ENCODE peak calls at places on chromosome 7, in four cellular contexts. P is ovary, S is retinal pigment epithelial cell, H is GM13977. R is an unnamed sample.

GRCh38 chr7:94391716-94392390 is 2.8 kb upstream of the COL1A2 start:
- DNase-seq in P (peak), S (no peak), H (peak), R (peak)

GRCh38 chr7:1922870-1923236 is 252.8 kb downstream of the ELFN1 start:
- DNase-seq in P (no peak), S (no peak), H (no peak), R (no peak)

GRCh38 chr7:135321556-135321955 is 87.9 kb downstream of the STRA8 start:
- DNase-seq in P (no peak), S (no peak), H (no peak), R (no peak)

GRCh38 chr7:312409-312808 is 22.4 kb downstream of the FOXL3 start:
- DNase-seq in P (no peak), S (no peak), H (no peak), R (no peak)

GRCh38 chr7:84216477-84216876 is 21.9 kb upstream of the SEMA3A start:
- DNase-seq in P (no peak), S (no peak), H (no peak), R (no peak)

GRCh38 chr7:128361463-128362441 is at the start of gene PRRT4:
- DNase-seq in P (peak), S (no peak), H (peak), R (peak)

GRCh38 chr7:158285383-158285770 is 302.2 kb downstream of the PTPRN2 start:
- DNase-seq in P (no peak), S (no peak), H (no peak), R (no peak)

GRCh38 chr7:138625849-138626230 is 75.3 kb downstream of the SVOPL start:
- DNase-seq in P (no peak), S (no peak), H (no peak), R (no peak)

GRCh38 chr7:100489824-100490223 is 6.1 kb downstream of the NYAP1 start:
- DNase-seq in P (peak), S (peak), H (peak), R (peak)

GRCh38 chr7:12303507-12303906 is 92.4 kb downstream of the TMEM106B start:
- DNase-seq in P (no peak), S (no peak), H (no peak), R (no peak)

GRCh38 chr7:95391761-95392160 is 4.4 kb downstream of the PON3 start:
- DNase-seq in P (no peak), S (no peak), H (no peak), R (no peak)

GRCh38 chr7:36468361-36469140 is 78.9 kb downstream of the ANLN start:
- DNase-seq in P (no peak), S (no peak), H (no peak), R (no peak)

GRCh38 chr7:30396379-30396778 is 82.2 kb downstream of the NOD1 start:
- DNase-seq in P (no peak), S (no peak), H (no peak), R (no peak)

GRCh38 chr7:95491634-95492314 is 6.0 kb downstream of the ASB4 start:
- DNase-seq in P (no peak), S (no peak), H (no peak), R (no peak)

GRCh38 chr7:100854146-100854895 is 1.8 kb downstream of the SLC12A9 start:
- DNase-seq in P (no peak), S (no peak), H (peak), R (peak)

GRCh38 chr7:96319444-96319843 is 2.5 kb downstream of the SLC25A13 start:
- DNase-seq in P (no peak), S (no peak), H (no peak), R (no peak)

GRCh38 chr7:43467406-43467805 is 115.5 kb upstream of the STK17A start:
- DNase-seq in P (no peak), S (no peak), H (no peak), R (no peak)

GRCh38 chr7:139567647-139568345 is 44.3 kb downstream of the CLEC2L start:
- DNase-seq in P (no peak), S (no peak), H (no peak), R (no peak)

GRCh38 chr7:106610996-106611886 is 49.7 kb downstream of the CCDC71L start:
- DNase-seq in P (no peak), S (no peak), H (no peak), R (no peak)

GRCh38 chr7:877312-878232 is 1.2 kb downstream of the GET4 start:
- DNase-seq in P (peak), S (no peak), H (no peak), R (no peak)

GRCh38 chr7:34160261-34160752 is 255.0 kb downstream of the BMPER start:
- DNase-seq in P (no peak), S (no peak), H (no peak), R (no peak)

GRCh38 chr7:28885771-28886170 is 72.4 kb downstream of the TRIL start:
- DNase-seq in P (no peak), S (no peak), H (no peak), R (no peak)

GRCh38 chr7:6147627-6148026 is 116.5 kb downstream of the ANKRD61 start:
- DNase-seq in P (no peak), S (no peak), H (no peak), R (no peak)

GRCh38 chr7:10707519-10707918 is 266.2 kb upstream of the PHF14 start:
- DNase-seq in P (no peak), S (no peak), H (no peak), R (no peak)

GRCh38 chr7:117259626-117260025 is 63.2 kb downstream of the WNT2 start:
- DNase-seq in P (no peak), S (no peak), H (no peak), R (no peak)

GRCh38 chr7:157576415-157576814 is 239.6 kb downstream of the DNAJB6 start:
- DNase-seq in P (no peak), S (no peak), H (no peak), R (peak)

GRCh38 chr7:128904381-128905197 is 5.9 kb downstream of the KCP start:
- DNase-seq in P (no peak), S (no peak), H (peak), R (peak)

GRCh38 chr7:151012921-151013347 is 11.4 kb downstream of the ATG9B start:
- DNase-seq in P (no peak), S (no peak), H (no peak), R (peak)

GRCh38 chr7:1579481-1580421 is 9.9 kb upstream of the PSMG3 start:
- DNase-seq in P (peak), S (no peak), H (peak), R (peak)

GRCh38 chr7:33959676-33960075 is 54.3 kb downstream of the BMPER start:
- DNase-seq in P (no peak), S (no peak), H (no peak), R (no peak)

GRCh38 chr7:123148813-123149212 is 51.0 kb downstream of the SLC13A1 start:
- DNase-seq in P (no peak), S (no peak), H (no peak), R (no peak)

GRCh38 chr7:135648235-135648634 is 14.1 kb upstream of the STMP1 start:
- DNase-seq in P (no peak), S (no peak), H (no peak), R (no peak)

GRCh38 chr7:1349351-1349761 is 109.9 kb downstream of the MICALL2 start:
- DNase-seq in P (no peak), S (no peak), H (no peak), R (no peak)

GRCh38 chr7:2117681-2118045 is 115.1 kb downstream of the MAD1L1 start:
- DNase-seq in P (no peak), S (no peak), H (no peak), R (no peak)

GRCh38 chr7:44706788-44707557 is 41.7 kb upstream of the ZMIZ2 start:
- DNase-seq in P (no peak), S (no peak), H (peak), R (no peak)

GRCh38 chr7:140866926-140867325 is 57.8 kb downstream of the BRAF start:
- DNase-seq in P (no peak), S (no peak), H (no peak), R (no peak)

GRCh38 chr7:5554287-5554785 is 130.7 kb upstream of the TNRC18 start:
- DNase-seq in P (no peak), S (no peak), H (no peak), R (no peak)

GRCh38 chr7:32670105-32670504 is 174.8 kb downstream of the AVL9 start:
- DNase-seq in P (no peak), S (peak), H (no peak), R (no peak)

GRCh38 chr7:124085168-124085567 is 52.3 kb upstream of the TMEM229A start:
- DNase-seq in P (no peak), S (peak), H (no peak), R (no peak)

GRCh38 chr7:50276446-50276845 is 28.1 kb upstream of the IKZF1 start:
- DNase-seq in P (no peak), S (no peak), H (no peak), R (no peak)
- TF ChIP-seq CTCF in P (no peak), S (no peak), H (no peak), R (no peak)

GRCh38 chr7:78111384-78111783 is 312.8 kb downstream of the PHTF2 start:
- DNase-seq in P (no peak), S (no peak), H (no peak), R (no peak)

GRCh38 chr7:78115876-78116275 is 317.3 kb downstream of the PHTF2 start:
- DNase-seq in P (no peak), S (no peak), H (no peak), R (no peak)

GRCh38 chr7:78114993-78115392 is 316.4 kb downstream of the PHTF2 start:
- DNase-seq in P (no peak), S (no peak), H (no peak), R (no peak)

GRCh38 chr7:78118470-78118869 is 319.9 kb downstream of the PHTF2 start:
- DNase-seq in P (no peak), S (no peak), H (no peak), R (no peak)

GRCh38 chr7:78112488-78112887 is 313.9 kb downstream of the PHTF2 start:
- DNase-seq in P (no peak), S (no peak), H (no peak), R (no peak)
- TF ChIP-seq CTCF in P (no peak), S (no peak), H (no peak), R (no peak)

GRCh38 chr7:76000566-76000965 is 6.2 kb upstream of the TMEM120A start:
- DNase-seq in P (peak), S (no peak), H (no peak), R (no peak)
- TF ChIP-seq CTCF in P (no peak), S (no peak), H (no peak), R (no peak)

GRCh38 chr7:113113912-113114311 is 4.4 kb downstream of the SMIM30 start:
- DNase-seq in P (no peak), S (no peak), H (no peak), R (no peak)
- TF ChIP-seq CTCF in P (no peak), S (peak), H (peak), R (no peak)

R was measured in GM20000.